ENCODE peak calls at places on chromosomes 16 and 17, in six cellular contexts. W is breast epithelium, D is left ventricle myocardium inferior, L is fibroblast of lung, T is cardiac muscle cell, R is heart left ventricle. A is an unnamed sample.

GRCh38 chr16:62445909-62446308 is 409.7 kb upstream of the CDH8 start:
- DNase-seq in W (no peak), D (no peak), L (no peak), T (no peak), R (no peak), A (peak; percentile 0)

GRCh38 chr17:33297643-33298042 is 4.5 kb upstream of the ASIC2 start:
- DNase-seq in W (no peak), D (no peak), L (no peak), T (no peak), R (no peak), A (no peak)

GRCh38 chr17:51255673-51256072 is 4.2 kb downstream of the MBTD1 start:
- DNase-seq in W (no peak), D (no peak), L (no peak), T (no peak), R (no peak), A (no peak)

GRCh38 chr17:59786536-59787319 is 79.3 kb downstream of the VMP1 start:
- DNase-seq in W (no peak), D (no peak), L (peak; percentile 100), T (peak; percentile 100), R (peak; percentile 52), A (peak; percentile 100)

GRCh38 chr17:35214192-35214591 is 20.0 kb upstream of the SLC35G3 start:
- DNase-seq in W (no peak), D (no peak), L (no peak), T (no peak), R (no peak), A (no peak)

GRCh38 chr16:13136896-13137295 is 235.5 kb downstream of the SHISA9 start:
- DNase-seq in W (no peak), D (no peak), L (no peak), T (no peak), R (no peak), A (peak; percentile 88)

GRCh38 chr16:29745853-29746345 is at the start of gene C16orf54:
- DNase-seq in W (no peak), D (peak; percentile 70), L (no peak), T (no peak), R (peak; percentile 74), A (no peak)

GRCh38 chr17:78340183-78340955 is 19.5 kb downstream of the SOCS3 start:
- DNase-seq in W (no peak), D (no peak), L (no peak), T (no peak), R (no peak), A (peak; percentile 47)

GRCh38 chr16:8818499-8819270 is 21.0 kb downstream of the PMM2 start:
- DNase-seq in W (no peak), D (no peak), L (peak; percentile 8), T (no peak), R (no peak), A (no peak)

GRCh38 chr17:42706732-42707131 is 24.4 kb downstream of the CNTNAP1 start:
- DNase-seq in W (no peak), D (no peak), L (no peak), T (no peak), R (no peak), A (no peak)

GRCh38 chr17:47604268-47604927 is 45.3 kb upstream of the KPNB1 start:
- DNase-seq in W (no peak), D (peak; percentile 29), L (peak; percentile 81), T (peak; percentile 49), R (peak; percentile 52), A (no peak)

GRCh38 chr16:19135201-19135838 is 21.6 kb downstream of the ITPRIPL2 start:
- DNase-seq in W (no peak), D (no peak), L (no peak), T (no peak), R (no peak), A (no peak)

GRCh38 chr16:55021595-55022475 is 91.2 kb downstream of the IRX5 start:
- DNase-seq in W (no peak), D (no peak), L (no peak), T (peak; percentile 65), R (no peak), A (peak; percentile 74)

GRCh38 chr16:80899804-80900592 is 95.6 kb upstream of the CDYL2 start:
- DNase-seq in W (peak; percentile 93), D (peak; percentile 86), L (peak; percentile 86), T (peak; percentile 99), R (peak; percentile 83), A (peak; percentile 33)

DNA sequence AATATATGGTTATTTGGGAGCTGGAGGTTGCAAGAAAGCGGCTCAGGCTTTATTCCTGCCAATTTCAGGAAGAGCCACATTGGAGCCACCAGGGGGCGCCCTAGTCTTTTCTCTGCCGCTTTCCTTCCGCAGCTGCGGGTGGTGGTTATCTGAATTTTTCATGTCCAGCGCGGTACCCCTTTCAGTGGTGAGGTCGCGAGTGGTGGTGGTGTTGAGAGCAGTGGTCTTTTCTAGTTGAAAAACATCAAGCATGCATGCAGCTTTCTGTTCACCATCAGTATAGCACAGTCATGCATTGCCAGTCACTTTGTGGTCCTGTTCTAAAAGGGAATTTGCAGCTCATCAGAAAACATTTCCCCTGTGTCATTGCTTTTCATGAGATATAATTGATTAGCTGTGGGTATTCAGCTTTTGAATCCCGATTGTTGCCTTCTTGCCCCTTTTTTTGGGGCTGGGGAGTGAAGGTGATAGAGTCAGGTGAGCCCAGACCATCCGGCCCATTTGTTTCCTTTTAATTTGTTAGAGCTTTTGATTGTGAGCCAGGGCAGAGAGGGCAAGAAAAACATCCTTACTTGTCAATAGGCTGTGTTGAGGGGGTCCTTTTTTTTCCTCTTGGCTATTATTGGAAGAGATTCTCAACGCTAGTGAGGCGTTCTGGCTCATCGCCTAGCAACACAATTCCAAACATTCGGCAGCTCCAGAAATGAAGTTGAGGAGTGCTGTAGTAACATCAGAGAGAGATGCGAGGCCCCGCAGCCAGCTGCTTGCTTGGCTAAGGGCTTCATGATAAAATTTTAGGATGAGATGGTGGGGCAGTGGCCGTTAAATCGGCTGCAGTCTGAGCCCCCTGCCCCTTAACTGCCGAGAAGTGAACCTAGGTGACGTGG is 119.0 kb downstream of the SNX29 start:
- DNase-seq in W (peak; percentile 61), D (peak; percentile 70), L (peak; percentile 67), T (peak; percentile 73), R (peak; percentile 78), A (peak; percentile 10)
- H3K4me3 ChIP-seq in W (no peak overlapping the region), D (peak overlapping the region; percentile 51), L (peak overlapping the region; percentile 21), T (no peak overlapping the region), R (peak overlapping the region; percentile 0), A (no peak overlapping the region)

DNA sequence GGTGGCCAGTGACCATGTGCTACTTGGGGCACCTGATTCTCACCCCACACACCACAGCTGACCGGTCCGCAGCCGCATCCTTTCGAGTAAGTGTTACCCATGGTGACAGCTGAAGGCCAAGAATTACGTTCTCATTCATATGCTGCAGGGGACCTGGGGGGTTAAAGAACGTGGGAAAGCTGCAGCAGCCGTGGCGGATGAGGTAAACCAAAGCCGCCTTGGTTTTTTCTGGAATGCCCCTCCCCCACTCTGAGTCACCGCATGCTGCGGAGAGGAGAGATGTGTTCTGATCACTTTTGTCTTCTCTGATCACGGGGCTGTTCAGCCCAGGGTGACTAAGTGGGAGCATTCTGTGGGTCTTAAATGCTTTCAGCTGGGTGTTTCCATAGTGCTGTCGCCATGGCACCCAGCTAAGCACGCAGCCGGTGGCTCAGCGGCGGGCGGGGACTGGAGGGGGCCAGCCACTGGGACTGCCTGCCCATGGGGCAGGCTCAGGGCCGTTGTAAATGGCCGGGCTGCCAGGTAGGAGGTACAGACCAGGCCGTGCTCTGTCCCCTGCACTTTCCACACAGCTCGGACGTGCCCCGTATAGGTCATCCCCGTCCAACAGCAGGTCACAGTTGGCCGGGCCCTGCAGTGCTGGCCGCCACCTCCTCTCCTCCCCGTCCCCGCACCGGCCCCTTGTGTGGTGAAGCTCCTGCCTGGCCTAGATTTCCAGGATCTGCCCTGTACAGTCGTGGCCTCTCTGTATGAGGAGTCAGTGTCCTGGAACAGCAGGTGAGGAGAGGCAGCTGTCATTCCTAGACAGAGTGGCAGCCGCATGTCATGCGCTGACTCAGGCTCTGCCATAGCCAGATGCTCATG is 60.0 kb downstream of the BAIAP2 start:
- DNase-seq in W (peak; percentile 82), D (no peak), L (peak; percentile 99), T (peak; percentile 97), R (peak; percentile 36), A (peak; percentile 98)
- H3K4me3 ChIP-seq in W (no peak overlapping the region), D (no peak overlapping the region), L (peak overlapping the region; percentile 10), T (no peak overlapping the region), R (no peak overlapping the region), A (no peak overlapping the region)

DNA sequence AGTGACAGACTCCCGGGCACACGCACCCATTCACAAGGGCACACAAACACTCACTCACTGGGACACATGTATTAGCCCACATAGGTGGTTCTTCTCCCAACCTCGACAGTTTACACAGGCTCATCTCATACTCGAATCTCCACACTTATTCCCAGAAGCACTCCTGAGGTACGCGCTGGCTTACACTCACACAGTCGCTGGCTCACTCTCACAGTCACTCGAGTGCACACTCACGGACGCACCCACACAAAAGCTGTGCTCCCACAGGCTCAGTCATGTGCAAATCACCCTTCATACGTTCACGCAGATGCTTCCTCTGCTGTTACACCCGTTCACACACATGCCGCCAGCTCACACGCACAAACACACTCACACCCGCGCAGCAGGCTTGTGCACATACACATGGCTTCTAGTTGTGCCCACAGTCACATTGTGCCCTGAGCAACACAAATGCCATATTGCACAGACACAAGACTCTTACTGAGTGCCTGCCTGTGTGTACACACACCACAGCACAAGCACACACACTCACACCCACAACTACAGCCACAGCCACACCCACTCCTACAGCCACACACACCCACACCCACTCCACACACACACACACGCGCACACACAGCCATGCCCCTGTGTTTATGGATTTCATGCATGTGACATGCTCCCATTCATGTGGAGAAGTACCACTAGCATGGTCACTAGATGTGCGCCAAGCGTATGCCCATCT is 8.4 kb upstream of the PRR29 start:
- DNase-seq in W (no peak), D (peak; percentile 3), L (no peak), T (no peak), R (no peak), A (no peak)
- H3K4me3 ChIP-seq in W (no peak overlapping the region), D (no peak overlapping the region), L (no peak overlapping the region), T (no peak overlapping the region), R (no peak overlapping the region), A (no peak overlapping the region)

GRCh38 chr17:49438885-49439284 is 24.2 kb upstream of the PHB1 start:
- DNase-seq in W (peak; percentile 46), D (no peak), L (no peak), T (peak; percentile 13), R (peak; percentile 13), A (no peak)
- H3K4me3 ChIP-seq in W (no peak overlapping the region), D (no peak overlapping the region), L (no peak overlapping the region), T (no peak overlapping the region), R (no peak overlapping the region), A (no peak overlapping the region)